ENCODE peak calls at places on chromosomes 6 and 20, in five cellular contexts. A is heart left ventricle, E is body of pancreas, Q is BE2C, M is Peyer's patch. Z is an unnamed sample.

GRCh38 chr20:41119593-41120561 is 17.5 kb upstream of the PLCG1 start:
- DNase-seq in A (no peak), E (no peak), Q (no peak), M (no peak), Z (no peak)

GRCh38 chr20:58004146-58004545 is 224.3 kb downstream of the ANKRD60 start:
- DNase-seq in A (no peak), E (no peak), Q (no peak), M (no peak), Z (peak; percentile 61)

GRCh38 chr20:48984575-48985219 is 61.4 kb upstream of the CSE1L start:
- DNase-seq in A (no peak), E (peak; percentile 78), Q (no peak), M (no peak), Z (no peak)

GRCh38 chr6:118708055-118708454 is 56.7 kb upstream of the CEP85L start:
- DNase-seq in A (no peak), E (no peak), Q (no peak), M (no peak), Z (no peak)

GRCh38 chr6:159505140-159505922 is 187.7 kb downstream of the SOD2 start:
- DNase-seq in A (no peak), E (no peak), Q (no peak), M (no peak), Z (no peak)

GRCh38 chr20:43572891-43573290 is 14.1 kb downstream of the SGK2 start:
- DNase-seq in A (no peak), E (no peak), Q (no peak), M (no peak), Z (no peak)

GRCh38 chr6:139981810-139982550 is 607.5 kb upstream of the CITED2 start:
- DNase-seq in A (peak; percentile 22), E (no peak), Q (peak; percentile 59), M (no peak), Z (no peak)

GRCh38 chr6:38248500-38249234 is 391.1 kb downstream of the BTBD9 start:
- DNase-seq in A (no peak), E (no peak), Q (no peak), M (no peak), Z (no peak)

GRCh38 chr6:52641826-52642225 is 29.1 kb upstream of the TMEM14A start:
- DNase-seq in A (no peak), E (no peak), Q (no peak), M (no peak), Z (no peak)

GRCh38 chr6:130587778-130588520 is 222.1 kb downstream of the TMEM200A start:
- DNase-seq in A (no peak), E (no peak), Q (no peak), M (no peak), Z (no peak)

GRCh38 chr6:79468116-79468515 is 69.1 kb downstream of the LCA5 start:
- DNase-seq in A (no peak), E (no peak), Q (no peak), M (no peak), Z (no peak)

GRCh38 chr6:5471637-5472430 is 210.5 kb downstream of the FARS2 start:
- DNase-seq in A (no peak), E (no peak), Q (peak; percentile 76), M (no peak), Z (no peak)

GRCh38 chr20:62356948-62357667 is 10.0 kb downstream of the LAMA5 start:
- DNase-seq in A (peak; percentile 92), E (peak; percentile 64), Q (peak; percentile 62), M (no peak), Z (no peak)
- H3K4me3 ChIP-seq in A (no peak overlapping the region), E (no peak overlapping the region), Q (no peak overlapping the region), M (peak overlapping the region; percentile 2), Z (no peak overlapping the region)

DNA sequence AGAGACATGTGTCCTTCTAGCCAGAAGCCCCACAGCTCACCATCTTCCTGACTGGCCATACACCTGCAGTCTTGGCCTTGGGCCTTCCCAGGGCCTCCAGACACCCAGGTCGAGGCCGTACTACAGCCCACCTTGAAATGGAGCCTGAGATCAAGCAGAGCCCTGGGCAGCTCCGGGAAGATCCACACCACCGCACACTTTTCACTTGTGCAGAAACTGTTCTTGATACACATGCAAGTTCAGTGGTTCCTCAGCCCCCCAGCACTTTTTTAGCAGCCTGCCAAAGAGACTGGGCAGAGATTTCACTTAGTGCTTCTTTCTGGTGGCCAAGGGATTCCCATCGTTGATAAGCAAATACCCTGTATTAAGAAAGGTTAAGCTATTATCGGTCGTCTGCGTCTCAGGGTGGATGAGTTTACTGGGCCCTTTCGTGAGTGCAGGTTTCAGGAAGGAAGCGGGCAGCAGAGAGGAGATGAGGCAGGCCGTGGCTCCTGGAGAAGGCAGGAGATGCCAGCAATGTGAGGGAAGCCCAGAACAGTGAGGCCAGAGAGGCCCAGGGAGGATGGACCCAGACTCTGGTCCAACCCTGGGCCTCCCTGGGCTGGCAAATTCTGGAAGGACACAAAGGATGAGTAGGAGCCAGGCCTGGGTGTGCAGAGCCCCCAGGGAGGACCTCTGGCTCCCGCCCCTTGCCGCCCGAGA is 11.3 kb downstream of the TFEB start:
- DNase-seq in A (no peak), E (no peak), Q (no peak), M (no peak), Z (no peak)
- H3K4me1 ChIP-seq in A (peaks cover 22% of the 10 kb centered on the region), E (peaks cover 32% of the 10 kb centered on the region), Q (peaks cover 17% of the 10 kb centered on the region), M (peaks cover 3% of the 10 kb centered on the region), Z (peaks cover 21% of the 10 kb centered on the region)

GRCh38 chr20:63043348-63044203 is 36.8 kb upstream of the BHLHE23 start:
- DNase-seq in A (peak; percentile 14), E (no peak), Q (peak; percentile 4), M (no peak), Z (peak; percentile 81)
- H3K27me3 ChIP-seq in A (no peaks in the 10 kb centered on the region), E (no peaks in the 10 kb centered on the region), Q (peaks cover 72% of the 10 kb centered on the region), M (no peaks in the 10 kb centered on the region), Z (peaks cover 78% of the 10 kb centered on the region)

GRCh38 chr20:21104921-21105320 is 1.2 kb downstream of the LINC00237 start:
- DNase-seq in A (no peak), E (no peak), Q (no peak), M (no peak), Z (no peak)
- H3K4me3 ChIP-seq in A (no peak overlapping the region), E (no peak overlapping the region), Q (peak overlapping the region; percentile 80), M (no peak overlapping the region), Z (no peak overlapping the region)

DNA sequence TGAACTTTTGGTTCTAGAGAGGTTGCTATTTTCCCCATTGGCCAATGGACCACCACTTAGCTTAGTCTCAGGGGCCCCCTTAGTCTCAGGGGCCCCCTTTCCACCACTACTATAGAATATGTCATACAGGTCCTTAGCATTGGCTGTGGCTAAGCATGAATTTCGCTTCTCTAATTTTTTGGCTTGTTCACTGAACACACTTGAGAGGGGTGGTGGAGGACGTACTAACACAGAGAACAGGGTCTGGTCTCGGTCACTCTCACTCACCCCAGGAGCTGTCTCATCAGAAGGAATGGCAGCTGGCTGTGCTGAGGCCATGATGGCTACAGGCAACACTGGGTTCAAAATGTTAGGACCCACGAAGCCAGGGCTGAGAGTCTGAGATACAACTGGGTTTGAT is 30.3 kb downstream of the ZNF318 start:
- DNase-seq in A (no peak), E (no peak), Q (no peak), M (no peak), Z (no peak)
- H3K4me1 ChIP-seq in A (no peaks in the 10 kb centered on the region), E (peaks cover 18% of the 10 kb centered on the region), Q (no peaks in the 10 kb centered on the region), M (no peaks in the 10 kb centered on the region), Z (no peaks in the 10 kb centered on the region)

GRCh38 chr6:43455034-43455747 is at the start of gene DLK2:
- DNase-seq in A (no peak), E (no peak), Q (peak; percentile 42), M (no peak), Z (no peak)
- H3K27me3 ChIP-seq in A (peaks cover 24% of the 10 kb centered on the region), E (peaks cover 5% of the 10 kb centered on the region), Q (peaks cover 12% of the 10 kb centered on the region), M (no peaks in the 10 kb centered on the region), Z (no peaks in the 10 kb centered on the region)